ENCODE peak calls at places on chromosomes 12 and 14, in ten cellular contexts. X, C, O, I, M, N, F, J, P and Q are unnamed samples.

GRCh38 chr12:105107176-105107496 is 395 bp upstream of the WASHC4 start:
- DNase-seq in C (peak; percentile 41), J (no peak), P (peak; percentile 81), X (no peak), M (no peak), O (no peak), N (no peak), I (no peak), F (peak; percentile 68), Q (no peak)

GRCh38 chr12:104603545-104603973 is 146.8 kb downstream of the CHST11 start:
- DNase-seq in X (no peak), N (no peak), O (no peak), P (no peak), C (no peak), F (no peak), I (no peak), J (no peak), M (no peak), Q (no peak)

GRCh38 chr14:84298738-84299137 is 1231.2 kb upstream of the FLRT2 start:
- DNase-seq in P (no peak), N (no peak), I (no peak), F (no peak), X (no peak), J (no peak), O (no peak), C (no peak), M (no peak), Q (no peak)

GRCh38 chr12:89289720-89290119 is 62.6 kb downstream of the DUSP6 start:
- DNase-seq in J (no peak), M (no peak), N (no peak), F (no peak), C (no peak), P (no peak), X (no peak), I (no peak), O (no peak), Q (no peak)

GRCh38 chr14:100841445-100842403 is 15.8 kb downstream of the MEG3 start:
- DNase-seq in N (no peak), X (no peak), P (peak; percentile 78), J (no peak), M (no peak), F (no peak), I (no peak), O (no peak), C (peak; percentile 84), Q (no peak)

GRCh38 chr12:96814200-96814599 is 92.9 kb upstream of the NEDD1 start:
- DNase-seq in F (no peak), I (no peak), M (no peak), C (no peak), P (no peak), J (no peak), O (no peak), X (no peak), N (no peak), Q (no peak)

GRCh38 chr12:101566318-101566717 is 28.5 kb upstream of the MYBPC1 start:
- DNase-seq in C (no peak), J (no peak), M (peak; percentile 14), P (no peak), X (peak; percentile 9), F (no peak), I (no peak), O (no peak), N (no peak), Q (no peak)

GRCh38 chr14:83208346-83208745 is 1674.7 kb upstream of the SEL1L start:
- DNase-seq in I (no peak), M (no peak), P (no peak), N (no peak), O (no peak), C (no peak), J (no peak), F (no peak), X (no peak), Q (no peak)

GRCh38 chr12:12797789-12798142 is 12.3 kb downstream of the APOLD1 start:
- DNase-seq in P (no peak), J (no peak), X (no peak), C (no peak), F (no peak), M (no peak), I (no peak), O (no peak), N (no peak), Q (no peak)

GRCh38 chr14:50792058-50792477 is 38.9 kb downstream of the NIN start:
- DNase-seq in C (no peak), P (no peak), I (no peak), J (no peak), F (no peak), N (no peak), M (no peak), X (no peak), O (no peak), Q (no peak)

GRCh38 chr14:59919582-59920377 is at the start of gene LRRC9:
- DNase-seq in M (no peak), N (no peak), C (peak; percentile 92), F (no peak), I (no peak), P (peak; percentile 97), O (peak; percentile 44), J (no peak), X (no peak), Q (peak; percentile 79)

GRCh38 chr14:34361504-34362011 is 100.5 kb downstream of the SPTSSA start:
- DNase-seq in N (no peak), X (no peak), M (no peak), J (no peak), F (peak; percentile 8), I (no peak), O (no peak), C (no peak), P (no peak), Q (no peak)

GRCh38 chr12:2999265-2999841 is 40.2 kb downstream of the TEAD4 start:
- DNase-seq in J (no peak), M (no peak), I (no peak), O (no peak), C (no peak), X (no peak), N (no peak), F (no peak), P (no peak), Q (no peak)

GRCh38 chr14:78086342-78086741 is 83.8 kb upstream of the NRXN3 start:
- DNase-seq in N (no peak), M (no peak), X (no peak), C (no peak), I (no peak), F (no peak), P (no peak), O (no peak), J (no peak), Q (no peak)

GRCh38 chr12:110280784-110281548 is at the start of gene ATP2A2:
- DNase-seq in X (peak; percentile 95), P (peak; percentile 84), I (peak; percentile 82), C (peak; percentile 93), M (peak; percentile 94), O (peak; percentile 80), N (peak; percentile 89), F (peak; percentile 90), J (peak; percentile 65), Q (peak; percentile 80)

GRCh38 chr12:34357791-34358190 is 335.5 kb downstream of the ALG10 start:
- DNase-seq in F (no peak), C (no peak), N (no peak), P (no peak), I (no peak), X (no peak), M (no peak), J (no peak), O (no peak), Q (no peak)